ENCODE peak calls at places on chromosome 10, in ten cellular contexts. C is activated T-helper 1 cell treated with anti-CD3 and anti-CD28 coated beads, Interleukin-12 subunit alpha, Interleukin-12 subunit beta, Interleukin-2, Interleukin-4 antibody, amounts not matched to agents 30 ng/mL and 10 ng/mL and 1 ng/mL, durations not matched to agents 14 hours and 24 hours and 36 hours; I is chondrocyte; T is stimulated activated CD8-positive, alpha-beta memory T cell treated with anti-CD3 and anti-CD28 coated beads, Interleukin-15, amount 100 ng/mL, for 24 hours; M is pancreas; X is endothelial cell; G is NCI-H1105 treated with DMSO at 0.1 percent for 48 hours; J is heart left ventricle; N is SW480; U is SJSA1. V is an unnamed sample.

GRCh38 chr10:42734537-42734936 is 48.1 kb upstream of the BMS1 start:
- DNase-seq in U (no peak), J (no peak), N (no peak), X (no peak), I (no peak), T (no peak), C (no peak), M (no peak), G (peak), V (no peak)

GRCh38 chr10:5343561-5343960 is 21.2 kb upstream of the UCN3 start:
- DNase-seq in I (no peak), C (no peak), M (no peak), G (no peak), U (no peak), J (no peak), X (no peak), T (no peak), N (peak), V (no peak)

GRCh38 chr10:3406556-3406955 is 234.0 kb upstream of the PITRM1 start:
- DNase-seq in X (no peak), M (no peak), J (no peak), G (no peak), N (no peak), T (no peak), I (no peak), C (no peak), U (no peak), V (no peak)

GRCh38 chr10:126017961-126018560 is 121.7 kb downstream of the FANK1 start:
- DNase-seq in T (no peak), U (peak), G (no peak), I (no peak), X (no peak), N (no peak), J (no peak), M (no peak), C (no peak), V (no peak)

GRCh38 chr10:35035641-35036040 is 54.5 kb downstream of the CUL2 start:
- DNase-seq in M (no peak), J (no peak), G (no peak), N (no peak), I (no peak), X (no peak), C (no peak), U (no peak), T (no peak), V (no peak)

GRCh38 chr10:129853236-129853946 is 110.7 kb downstream of the EBF3 start:
- DNase-seq in I (no peak), U (no peak), T (no peak), M (peak), J (no peak), X (no peak), C (no peak), N (peak), G (peak), V (no peak)

GRCh38 chr10:32413513-32413912 is 32.4 kb upstream of the CCDC7 start:
- DNase-seq in I (no peak), X (no peak), G (no peak), N (no peak), M (no peak), C (no peak), T (no peak), J (no peak), U (peak), V (no peak)

GRCh38 chr10:73653195-73653594 is 2.6 kb downstream of the SYNPO2L start:
- DNase-seq in C (no peak), J (no peak), G (no peak), M (no peak), N (no peak), I (no peak), U (no peak), T (no peak), X (no peak), V (no peak)

GRCh38 chr10:83301732-83302131 is 837.6 kb upstream of the GHITM start:
- DNase-seq in C (no peak), U (no peak), J (no peak), G (no peak), T (no peak), M (no peak), N (no peak), I (no peak), X (no peak), V (no peak)

GRCh38 chr10:12712284-12712983 is 289.1 kb downstream of the CCDC3 start:
- DNase-seq in M (no peak), C (no peak), X (no peak), I (no peak), N (no peak), T (no peak), G (no peak), U (no peak), J (no peak), V (no peak)

GRCh38 chr10:84600947-84601346 is 272.6 kb downstream of the CCSER2 start:
- DNase-seq in M (no peak), T (no peak), I (no peak), N (no peak), U (no peak), J (no peak), X (no peak), C (no peak), G (no peak), V (no peak)